ENCODE peak calls at places on chromosome 2, in six cellular contexts. L is MM.1S, G is neural progenitor cell, I is OCI-LY7, Y is SK-N-SH, Q is GM23338. F is an unnamed sample.
A peak's percentile ranks its signal among the peaks of the same experiment; 100 is the strongest.

GRCh38 chr2:119425620-119426395 is 5.8 kb upstream of the TMEM37 start:
- DNase-seq in L (no peak), G (no peak), I (no peak), Y (no peak), Q (no peak), F (peak; percentile 82)

GRCh38 chr2:27701676-27702075 is 38.0 kb downstream of the SLC4A1AP start:
- DNase-seq in L (no peak), G (peak; percentile 16), I (no peak), Y (no peak), Q (no peak), F (no peak)

GRCh38 chr2:8257502-8257901 is 424.4 kb upstream of the ID2 start:
- DNase-seq in L (no peak), G (no peak), I (no peak), Y (no peak), Q (peak; percentile 27), F (no peak)

GRCh38 chr2:192741889-192742288 is 547.2 kb upstream of the TMEFF2 start:
- DNase-seq in L (no peak), G (peak; percentile 56), I (no peak), Y (peak; percentile 3), Q (peak; percentile 66), F (peak; percentile 11)

GRCh38 chr2:3296182-3296972 is 81.2 kb downstream of the EIPR1 start:
- DNase-seq in L (no peak), G (no peak), I (no peak), Y (no peak), Q (no peak), F (no peak)

GRCh38 chr2:86700705-86701104 is 19.4 kb upstream of the RMND5A start:
- DNase-seq in L (no peak), G (no peak), I (no peak), Y (no peak), Q (no peak), F (no peak)

GRCh38 chr2:209613941-209614340 is 157.7 kb upstream of the UNC80 start:
- DNase-seq in L (no peak), G (peak; percentile 42), I (no peak), Y (no peak), Q (no peak), F (no peak)

GRCh38 chr2:240324312-240325005 is 111.0 kb upstream of the GPC1 start:
- DNase-seq in L (no peak), G (no peak), I (no peak), Y (peak; percentile 77), Q (no peak), F (no peak)

GRCh38 chr2:152542344-152542994 is 174.8 kb downstream of the PRPF40A start:
- DNase-seq in L (no peak), G (no peak), I (peak; percentile 1), Y (no peak), Q (no peak), F (no peak)

GRCh38 chr2:109663721-109664120 is 49.6 kb downstream of the SOWAHC start:
- DNase-seq in L (no peak), G (no peak), I (no peak), Y (peak; percentile 53), Q (no peak), F (no peak)

GRCh38 chr2:46170611-46171385 is 126.4 kb upstream of the EPAS1 start:
- DNase-seq in L (no peak), G (no peak), I (no peak), Y (peak; percentile 67), Q (no peak), F (no peak)

GRCh38 chr2:127637725-127638252 is 8.2 kb upstream of the GPR17 start:
- DNase-seq in L (no peak), G (peak; percentile 28), I (no peak), Y (no peak), Q (peak; percentile 82), F (peak; percentile 58)

GRCh38 chr2:232365621-232366321 is 12.8 kb upstream of the ALPP start:
- DNase-seq in L (peak; percentile 41), G (peak; percentile 67), I (peak; percentile 21), Y (peak; percentile 73), Q (peak; percentile 75), F (peak; percentile 63)

GRCh38 chr2:96702098-96702785 is 37.6 kb downstream of the LMAN2L start:
- DNase-seq in L (no peak), G (no peak), I (no peak), Y (no peak), Q (no peak), F (no peak)

GRCh38 chr2:216596986-216597509 is 36.2 kb upstream of the IGFBP2 start:
- DNase-seq in L (no peak), G (no peak), I (no peak), Y (peak; percentile 34), Q (no peak), F (no peak)

DNA sequence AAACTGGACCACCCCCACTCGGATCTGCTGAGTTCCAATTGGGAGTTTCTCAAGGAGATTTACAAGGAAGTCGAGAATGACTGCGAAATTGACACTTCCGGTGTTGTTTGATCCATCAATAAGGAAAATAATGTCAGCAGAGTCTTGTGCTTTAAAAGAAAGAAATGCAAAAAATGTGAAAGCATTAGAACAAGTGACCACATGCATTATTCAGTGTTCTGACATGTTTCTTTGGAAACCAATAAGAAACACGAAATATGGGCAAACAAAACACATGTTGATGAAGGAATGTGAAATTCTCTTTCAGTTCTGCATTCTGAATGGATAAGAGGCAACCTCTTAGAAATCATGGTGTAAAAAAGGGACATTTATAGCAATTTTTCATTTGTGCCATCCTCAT is 25.9 kb downstream of the COL6A3 start:
- DNase-seq in L (no peak), G (no peak), I (no peak), Y (no peak), Q (no peak), F (no peak)
- TF ChIP-seq EZH2phosphoT487 in L (no peak), G (no peak), I (no peak), Y (no peak), Q (no peak), F (no peak)

GRCh38 chr2:26628561-26629345 is 12.4 kb downstream of the CIB4 start:
- DNase-seq in L (no peak), G (no peak), I (no peak), Y (no peak), Q (no peak), F (no peak)
- TF ChIP-seq CTCF in L (no peak), G (no peak), I (no peak), Y (no peak), Q (no peak), F (no peak)

GRCh38 chr2:20643060-20643459 is 7.8 kb downstream of the HS1BP3 start:
- DNase-seq in L (no peak), G (no peak), I (no peak), Y (no peak), Q (no peak), F (no peak)
- TF ChIP-seq EZH2phosphoT487 in L (no peak), G (no peak), I (no peak), Y (no peak), Q (no peak), F (no peak)

DNA sequence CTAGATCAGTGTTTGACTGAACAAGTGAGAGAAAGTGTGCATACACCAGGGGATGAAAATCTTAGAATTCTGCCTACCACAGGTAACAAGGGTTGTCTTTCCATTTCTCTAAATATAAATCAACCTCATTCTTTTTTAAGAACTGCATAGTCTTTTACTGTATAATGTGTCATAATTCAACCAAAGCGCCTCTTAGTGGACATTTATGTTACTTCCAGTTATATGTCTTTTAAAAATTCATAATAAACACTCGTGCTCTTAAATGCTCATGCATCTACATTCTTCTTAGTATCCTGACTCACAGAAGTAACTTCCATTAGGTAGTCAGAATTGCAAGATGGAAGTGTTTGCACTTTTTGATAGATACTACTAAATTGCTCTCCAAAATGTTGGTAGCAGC is 76.2 kb downstream of the CHRNA1 start:
- DNase-seq in L (peak; percentile 68), G (no peak), I (peak; percentile 61), Y (no peak), Q (no peak), F (peak; percentile 47)
- TF ChIP-seq CTCF in L (peak; percentile 60), G (peak; percentile 38), I (peak; percentile 88), Y (peak; percentile 77), Q (peak; percentile 49), F (peak; percentile 62)

DNA sequence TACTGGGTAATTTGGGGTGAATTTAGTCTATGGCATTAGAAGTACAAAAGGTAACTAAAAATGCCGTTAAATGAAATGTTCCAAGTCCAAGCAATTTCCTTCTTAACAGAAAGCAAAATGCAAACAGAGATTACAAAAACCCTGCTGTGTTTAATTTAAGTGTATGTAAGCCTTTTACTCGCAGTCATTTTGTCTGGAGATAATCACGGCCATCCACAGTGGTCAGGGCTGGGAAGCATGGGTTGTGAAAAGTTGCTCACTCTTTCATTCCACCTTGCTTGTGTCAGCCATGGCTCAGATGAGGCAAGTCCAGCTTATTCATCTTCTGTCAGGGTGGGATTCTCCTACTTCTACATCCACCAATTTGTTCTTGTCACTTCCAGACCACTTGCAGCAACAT is 983.6 kb upstream of the ZEB2 start:
- DNase-seq in L (no peak), G (peak; percentile 57), I (no peak), Y (no peak), Q (no peak), F (peak; percentile 4)
- TF ChIP-seq EZH2phosphoT487 in L (no peak), G (no peak), I (no peak), Y (no peak), Q (no peak), F (no peak)